ENCODE peak calls at places on chromosomes 6 and 20, in six cellular contexts. P is K562, D is HCT116, T is H1, J is GM12878, U is HepG2. Z is an unnamed sample.

GRCh38 chr6:53309059-53309896 is 39.5 kb downstream of the ELOVL5 start:
- DNase-seq in P (peak; percentile 52), D (no peak), T (no peak), J (peak; percentile 42), U (peak; percentile 56), Z (no peak)

GRCh38 chr6:13425971-13426931 is 61.1 kb downstream of the GFOD1 start:
- DNase-seq in P (no peak), D (no peak), T (no peak), J (peak; percentile 42), U (no peak), Z (no peak)

GRCh38 chr20:10218536-10219451 is at the start of gene SNAP25:
- DNase-seq in P (peak; percentile 74), D (peak; percentile 54), T (no peak), J (no peak), U (no peak), Z (peak; percentile 88)

GRCh38 chr20:1245578-1245977 is 19.7 kb downstream of the RAD21L1 start:
- DNase-seq in P (no peak), D (no peak), T (no peak), J (no peak), U (no peak), Z (no peak)

GRCh38 chr6:54244430-54244829 is 63.8 kb upstream of the TINAG start:
- DNase-seq in P (no peak), D (peak; percentile 23), T (no peak), J (no peak), U (peak; percentile 18), Z (no peak)

GRCh38 chr6:34275128-34275804 is 26.5 kb upstream of the SMIM29 start:
- DNase-seq in P (peak; percentile 18), D (no peak), T (no peak), J (no peak), U (no peak), Z (no peak)

GRCh38 chr20:3312940-3313656 is 74.1 kb upstream of the SLC4A11 start:
- DNase-seq in P (no peak), D (no peak), T (no peak), J (no peak), U (peak; percentile 52), Z (no peak)

GRCh38 chr6:151036869-151037680 is 171.6 kb downstream of the MTHFD1L start:
- DNase-seq in P (no peak), D (peak; percentile 64), T (no peak), J (no peak), U (no peak), Z (no peak)

GRCh38 chr6:168326294-168327261 is 7.0 kb upstream of the DACT2 start:
- DNase-seq in P (no peak), D (no peak), T (no peak), J (no peak), U (peak; percentile 99), Z (no peak)

GRCh38 chr20:60009826-60010616 is 51.8 kb downstream of the CDH26 start:
- DNase-seq in P (no peak), D (no peak), T (no peak), J (no peak), U (no peak), Z (no peak)

GRCh38 chr6:135182993-135183531 is 2.0 kb downstream of the MYB start:
- DNase-seq in P (peak; percentile 84), D (no peak), T (no peak), J (no peak), U (no peak), Z (no peak)

GRCh38 chr20:19864130-19864529 is 106.1 kb downstream of the RIN2 start:
- DNase-seq in P (no peak), D (no peak), T (no peak), J (no peak), U (no peak), Z (no peak)

GRCh38 chr6:64258752-64259151 is 623.1 kb downstream of the PHF3 start:
- DNase-seq in P (no peak), D (no peak), T (no peak), J (no peak), U (peak; percentile 9), Z (no peak)

GRCh38 chr6:51996296-51996947 is 91.0 kb downstream of the PKHD1 start:
- DNase-seq in P (no peak), D (no peak), T (no peak), J (peak; percentile 72), U (no peak), Z (no peak)

GRCh38 chr6:21769405-21769851 is 175.9 kb downstream of the SOX4 start:
- DNase-seq in P (no peak), D (no peak), T (no peak), J (no peak), U (no peak), Z (peak; percentile 66)

GRCh38 chr6:155656024-155656423 is 200.4 kb upstream of the NOX3 start:
- DNase-seq in P (no peak), D (no peak), T (no peak), J (no peak), U (no peak), Z (no peak)

GRCh38 chr6:127111526-127111925 is 6.9 kb upstream of the RSPO3 start:
- DNase-seq in P (no peak), D (no peak), T (no peak), J (no peak), U (no peak), Z (no peak)

GRCh38 chr20:49268600-49269365 is 9.1 kb downstream of the ZNFX1 start:
- DNase-seq in P (no peak), D (no peak), T (no peak), J (no peak), U (no peak), Z (no peak)

GRCh38 chr20:44017905-44018683 is 103.4 kb downstream of the TOX2 start:
- DNase-seq in P (no peak), D (peak; percentile 85), T (no peak), J (no peak), U (no peak), Z (no peak)

GRCh38 chr20:47232518-47232917 is 124.0 kb downstream of the ZMYND8 start:
- DNase-seq in P (no peak), D (no peak), T (no peak), J (no peak), U (peak; percentile 67), Z (no peak)

GRCh38 chr20:10648651-10649050 is 25.1 kb downstream of the JAG1 start:
- DNase-seq in P (no peak), D (no peak), T (no peak), J (peak; percentile 28), U (no peak), Z (no peak)

GRCh38 chr6:122798099-122798641 is 9.1 kb downstream of the SMPDL3A start:
- DNase-seq in P (no peak), D (peak; percentile 83), T (no peak), J (no peak), U (peak; percentile 92), Z (no peak)

GRCh38 chr6:113599444-113599843 is 257.7 kb upstream of the MARCKS start:
- DNase-seq in P (no peak), D (no peak), T (no peak), J (no peak), U (no peak), Z (no peak)

GRCh38 chr6:167705211-167705750 is 121.4 kb upstream of the AFDN start:
- DNase-seq in P (no peak), D (no peak), T (no peak), J (no peak), U (no peak), Z (no peak)

GRCh38 chr6:154763650-154764049 is 30.4 kb downstream of the SCAF8 start:
- DNase-seq in P (no peak), D (no peak), T (no peak), J (no peak), U (no peak), Z (no peak)

GRCh38 chr6:30206152-30206551 is 7.1 kb downstream of the TRIM26 start:
- DNase-seq in P (no peak), D (no peak), T (no peak), J (no peak), U (no peak), Z (no peak)
- TF ChIP-seq ZNF274 in P (no peak), D (no peak), T (no peak), J (no peak), U (no peak), Z (no peak)

GRCh38 chr6:32087574-32088486 is 21.3 kb downstream of the TNXB start:
- DNase-seq in P (peak; percentile 93), D (peak; percentile 81), T (peak; percentile 73), J (no peak), U (peak; percentile 82), Z (peak; percentile 72)
- TF ChIP-seq ZNF274 in P (no peak), D (no peak), T (no peak), J (no peak), U (no peak), Z (no peak)

GRCh38 chr20:62133864-62134263 is 9.3 kb downstream of the PSMA7 start:
- DNase-seq in P (no peak), D (no peak), T (no peak), J (no peak), U (no peak), Z (no peak)

GRCh38 chr20:62132421-62132820 is 10.1 kb downstream of the LSM14B start:
- DNase-seq in P (no peak), D (no peak), T (no peak), J (no peak), U (no peak), Z (no peak)

GRCh38 chr20:62131560-62132320 is 9.5 kb downstream of the LSM14B start:
- DNase-seq in P (no peak), D (no peak), T (no peak), J (no peak), U (no peak), Z (no peak)

GRCh38 chr20:62134735-62135231 is 8.4 kb downstream of the PSMA7 start:
- DNase-seq in P (no peak), D (no peak), T (no peak), J (no peak), U (peak; percentile 88), Z (no peak)

DNA sequence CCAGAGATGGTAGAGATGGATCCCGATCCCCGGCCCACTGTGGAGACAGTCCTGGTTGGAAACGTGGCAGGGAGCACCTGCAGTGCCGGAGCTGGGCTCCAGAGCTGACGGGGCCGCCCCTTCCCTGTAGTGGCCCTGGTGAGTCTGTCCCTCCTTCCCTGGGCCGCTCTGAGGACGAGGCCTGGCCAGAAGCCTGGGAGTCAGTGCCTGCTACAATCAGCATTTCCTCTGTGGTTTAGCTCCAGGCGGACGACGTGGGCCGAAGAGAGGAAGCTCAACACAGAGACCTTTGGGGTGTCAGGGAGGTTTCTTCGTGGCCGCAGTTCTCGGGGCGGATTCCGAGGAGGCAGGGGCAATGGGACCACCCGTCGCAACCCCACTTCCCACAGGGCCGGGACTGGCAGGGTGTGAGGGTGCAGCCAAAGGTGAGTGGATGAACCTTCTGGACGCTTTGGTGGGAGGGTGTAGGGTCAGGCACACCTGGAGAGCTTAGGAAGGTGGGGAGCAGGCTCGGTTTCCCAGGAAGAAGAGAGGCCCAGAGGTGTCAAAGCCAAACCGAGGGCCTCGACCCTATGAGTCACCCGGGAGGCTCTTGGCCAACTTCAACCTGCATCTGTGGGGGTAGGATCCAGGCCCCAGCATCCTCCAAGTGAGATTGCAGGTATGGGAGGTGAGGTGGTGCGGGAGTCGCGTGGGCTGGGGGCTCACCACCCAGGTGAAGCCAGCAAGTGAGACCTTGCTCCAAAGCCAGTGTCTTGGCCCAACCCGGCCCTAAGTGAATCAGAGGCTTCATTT is 9.9 kb downstream of the PSMA7 start:
- DNase-seq in P (no peak), D (no peak), T (no peak), J (no peak), U (no peak), Z (no peak)
- TF ChIP-seq ZNF274 in P (no peak), D (no peak), T (no peak), J (no peak), U (no peak), Z (no peak)

DNA sequence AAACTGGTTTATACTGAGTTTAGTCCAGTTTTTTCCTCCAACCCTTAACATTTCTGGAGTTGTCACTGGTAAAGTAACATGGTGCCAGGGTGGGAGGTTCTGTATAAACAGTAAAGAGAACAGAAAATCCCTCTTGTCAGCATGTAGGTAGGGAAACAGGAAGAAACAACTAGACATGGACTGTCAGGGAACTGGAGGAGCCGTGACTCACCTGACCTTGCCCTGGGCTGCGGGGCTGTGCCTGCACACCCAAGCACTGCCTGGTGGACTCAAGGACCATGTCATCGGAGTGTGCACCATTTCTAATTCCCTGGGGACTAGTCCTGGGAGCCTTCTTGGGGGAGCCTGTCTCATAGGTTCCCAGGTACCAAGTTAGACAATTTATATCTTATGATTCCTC is 136.7 kb upstream of the SUPT3H start:
- DNase-seq in P (no peak), D (no peak), T (no peak), J (no peak), U (no peak), Z (no peak)
- TF ChIP-seq ZNF274 in P (no peak), D (no peak), T (no peak), J (no peak), U (no peak), Z (no peak)